ENCODE peak calls at places on chromosomes 5 and 9, in nine cellular contexts. O is sigmoid colon, G is ovary, F is transverse colon, E is A549, T is suprapubic skin, Y is stomach, I is GM12878, L is H1. P is an unnamed sample.

GRCh38 chr5:9655641-9656040 is 25.5 kb upstream of the TAS2R1 start:
- DNase-seq in O (no peak), G (no peak), F (no peak), E (no peak), T (no peak), Y (no peak), I (no peak), L (no peak), P (no peak)

GRCh38 chr9:128987800-128988199 is 40.3 kb downstream of the NUP188 start:
- DNase-seq in O (no peak), G (no peak), F (no peak), E (no peak), T (no peak), Y (no peak), I (no peak), L (no peak), P (no peak)

GRCh38 chr5:153233933-153234332 is 256.5 kb upstream of the GRIA1 start:
- DNase-seq in O (no peak), G (no peak), F (no peak), E (no peak), T (no peak), Y (no peak), I (no peak), L (no peak), P (no peak)

GRCh38 chr9:80650964-80651555 is 1038.3 kb downstream of the TLE1 start:
- DNase-seq in O (no peak), G (peak), F (no peak), E (no peak), T (no peak), Y (no peak), I (no peak), L (no peak), P (no peak)

GRCh38 chr5:157808043-157808442 is 50.9 kb downstream of the CLINT1 start:
- DNase-seq in O (no peak), G (no peak), F (no peak), E (no peak), T (no peak), Y (no peak), I (no peak), L (no peak), P (no peak)

GRCh38 chr5:57889558-57889957 is 406.9 kb upstream of the ACTBL2 start:
- DNase-seq in O (no peak), G (no peak), F (peak), E (peak), T (no peak), Y (no peak), I (no peak), L (no peak), P (no peak)

GRCh38 chr9:100589582-100589981 is 11.7 kb downstream of the CAVIN4 start:
- DNase-seq in O (no peak), G (no peak), F (no peak), E (no peak), T (no peak), Y (no peak), I (no peak), L (no peak), P (no peak)

GRCh38 chr5:127228540-127229184 is 61.9 kb upstream of the MEGF10 start:
- DNase-seq in O (no peak), G (no peak), F (peak), E (no peak), T (peak), Y (no peak), I (no peak), L (peak), P (no peak)

GRCh38 chr5:126605525-126605924 is 4.8 kb downstream of the PHAX start:
- DNase-seq in O (no peak), G (no peak), F (no peak), E (no peak), T (no peak), Y (no peak), I (no peak), L (peak), P (no peak)

GRCh38 chr9:125805057-125805456 is 57.9 kb downstream of the PBX3 start:
- DNase-seq in O (no peak), G (no peak), F (no peak), E (no peak), T (no peak), Y (no peak), I (no peak), L (no peak), P (no peak)

GRCh38 chr5:132261881-132262845 is 4.7 kb downstream of the PDLIM4 start:
- DNase-seq in O (no peak), G (no peak), F (peak), E (no peak), T (no peak), Y (no peak), I (no peak), L (peak), P (peak)

GRCh38 chr9:89317282-89317681 is 1.0 kb upstream of the SECISBP2 start:
- DNase-seq in O (no peak), G (no peak), F (no peak), E (no peak), T (no peak), Y (no peak), I (no peak), L (no peak), P (no peak)

GRCh38 chr9:38036359-38037084 is 32.5 kb downstream of the SHB start:
- DNase-seq in O (peak), G (no peak), F (no peak), E (peak), T (no peak), Y (no peak), I (no peak), L (no peak), P (no peak)

GRCh38 chr5:42812620-42813019 is 928 bp upstream of the SELENOP start:
- DNase-seq in O (no peak), G (no peak), F (no peak), E (no peak), T (no peak), Y (no peak), I (no peak), L (no peak), P (no peak)

GRCh38 chr5:158858011-158858410 is 241.7 kb downstream of the EBF1 start:
- DNase-seq in O (no peak), G (no peak), F (no peak), E (no peak), T (no peak), Y (no peak), I (no peak), L (no peak), P (no peak)
- H3K27ac ChIP-seq in O (no peak), G (no peak), F (no peak), E (no peak), T (no peak), Y (no peak), I (no peak), L (no peak), P (no peak)

GRCh38 chr5:55714339-55714738 is 2.2 kb upstream of the SLC38A9 start:
- DNase-seq in O (no peak), G (no peak), F (peak), E (peak), T (no peak), Y (no peak), I (no peak), L (no peak), P (no peak)
- TF ChIP-seq EP300 in O (no peak), G (no peak), F (no peak), E (no peak), T (no peak), Y (no peak), I (no peak), L (no peak), P (no peak)

GRCh38 chr5:179550511-179551342 is at the start of gene RUFY1:
- DNase-seq in O (peak), G (peak), F (peak), E (peak), T (peak), Y (peak), I (peak), L (peak), P (no peak)
- TF ChIP-seq POLR2A in O (peak), G (peak), F (peak), E (peak), T (peak), Y (no peak), I (peak), L (peak), P (peak)

DNA sequence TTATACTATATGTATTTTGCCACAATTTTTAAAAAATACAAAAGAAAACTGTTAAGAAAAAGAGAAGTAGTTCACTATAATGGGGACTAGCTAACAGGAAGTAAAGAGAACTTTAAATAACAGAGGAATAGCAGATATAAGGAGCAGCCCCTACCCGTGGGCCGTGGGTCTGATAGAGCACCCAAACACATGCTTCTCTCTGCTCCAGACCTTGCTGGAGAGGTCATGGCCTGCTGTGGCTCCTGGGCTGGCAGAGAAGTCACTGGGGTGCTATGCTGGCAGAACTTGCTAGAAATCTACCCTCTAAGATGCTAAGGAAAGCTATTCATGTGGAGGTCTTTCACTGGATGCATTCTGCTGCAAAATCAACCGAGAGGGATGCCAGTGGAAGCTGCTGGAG is 10.0 kb upstream of the TNFAIP8 start:
- DNase-seq in O (no peak), G (no peak), F (no peak), E (no peak), T (no peak), Y (no peak), I (no peak), L (no peak), P (no peak)
- H3K27ac ChIP-seq in O (no peak), G (no peak), F (no peak), E (no peak), T (no peak), Y (no peak), I (peak), L (no peak), P (no peak)